ENCODE peak calls at places on chromosome 2, in six cellular contexts. One of them, this sample, is unnamed.

GRCh38 chr2:200225943-200226342 is 80.5 kb upstream of the SPATS2L start:
- DNase-seq in C1 segment of cervical spinal cord: no peak
- DNase-seq in SK-N-MC: no peak
- DNase-seq in gastrocnemius medialis: peak
- DNase-seq in stimulated activated CD8-positive, alpha-beta memory T cell treated with anti-CD3 and anti-CD28 coated beads, Interleukin-15, amount 100 ng/mL, for 24 hours: no peak
- DNase-seq in NCI-H1694 treated with DMSO at 0.1 percent for 48 hours: no peak
- DNase-seq in this sample: no peak

GRCh38 chr2:66070717-66071602 is 364.0 kb upstream of the MEIS1 start:
- DNase-seq in NCI-H1694 treated with DMSO at 0.1 percent for 48 hours: no peak
- DNase-seq in stimulated activated CD8-positive, alpha-beta memory T cell treated with anti-CD3 and anti-CD28 coated beads, Interleukin-15, amount 100 ng/mL, for 24 hours: no peak
- DNase-seq in C1 segment of cervical spinal cord: no peak
- DNase-seq in SK-N-MC: no peak
- DNase-seq in gastrocnemius medialis: no peak
- DNase-seq in this sample: no peak

GRCh38 chr2:186903183-186903582 is 54.2 kb upstream of the ZSWIM2 start:
- DNase-seq in NCI-H1694 treated with DMSO at 0.1 percent for 48 hours: peak
- DNase-seq in stimulated activated CD8-positive, alpha-beta memory T cell treated with anti-CD3 and anti-CD28 coated beads, Interleukin-15, amount 100 ng/mL, for 24 hours: no peak
- DNase-seq in gastrocnemius medialis: no peak
- DNase-seq in C1 segment of cervical spinal cord: no peak
- DNase-seq in SK-N-MC: no peak
- DNase-seq in this sample: peak

GRCh38 chr2:71756280-71756906 is 303.0 kb downstream of the DYSF start:
- DNase-seq in C1 segment of cervical spinal cord: no peak
- DNase-seq in gastrocnemius medialis: no peak
- DNase-seq in SK-N-MC: no peak
- DNase-seq in stimulated activated CD8-positive, alpha-beta memory T cell treated with anti-CD3 and anti-CD28 coated beads, Interleukin-15, amount 100 ng/mL, for 24 hours: no peak
- DNase-seq in NCI-H1694 treated with DMSO at 0.1 percent for 48 hours: no peak
- DNase-seq in this sample: no peak

GRCh38 chr2:96895709-96896651 is 26.1 kb upstream of the SEMA4C start:
- DNase-seq in gastrocnemius medialis: peak
- DNase-seq in NCI-H1694 treated with DMSO at 0.1 percent for 48 hours: peak
- DNase-seq in C1 segment of cervical spinal cord: no peak
- DNase-seq in SK-N-MC: no peak
- DNase-seq in stimulated activated CD8-positive, alpha-beta memory T cell treated with anti-CD3 and anti-CD28 coated beads, Interleukin-15, amount 100 ng/mL, for 24 hours: no peak
- DNase-seq in this sample: peak

GRCh38 chr2:215607790-215608189 is 171.9 kb upstream of the FN1 start:
- DNase-seq in gastrocnemius medialis: no peak
- DNase-seq in C1 segment of cervical spinal cord: no peak
- DNase-seq in NCI-H1694 treated with DMSO at 0.1 percent for 48 hours: no peak
- DNase-seq in stimulated activated CD8-positive, alpha-beta memory T cell treated with anti-CD3 and anti-CD28 coated beads, Interleukin-15, amount 100 ng/mL, for 24 hours: no peak
- DNase-seq in SK-N-MC: no peak
- DNase-seq in this sample: no peak

GRCh38 chr2:84495539-84496146 is 20.7 kb upstream of the DNAH6 start:
- DNase-seq in C1 segment of cervical spinal cord: no peak
- DNase-seq in SK-N-MC: peak
- DNase-seq in NCI-H1694 treated with DMSO at 0.1 percent for 48 hours: peak
- DNase-seq in stimulated activated CD8-positive, alpha-beta memory T cell treated with anti-CD3 and anti-CD28 coated beads, Interleukin-15, amount 100 ng/mL, for 24 hours: no peak
- DNase-seq in gastrocnemius medialis: no peak
- DNase-seq in this sample: peak

GRCh38 chr2:30871980-30872789 is 64.9 kb upstream of the CAPN13 start:
- DNase-seq in gastrocnemius medialis: no peak
- DNase-seq in NCI-H1694 treated with DMSO at 0.1 percent for 48 hours: no peak
- DNase-seq in SK-N-MC: no peak
- DNase-seq in stimulated activated CD8-positive, alpha-beta memory T cell treated with anti-CD3 and anti-CD28 coated beads, Interleukin-15, amount 100 ng/mL, for 24 hours: no peak
- DNase-seq in C1 segment of cervical spinal cord: no peak
- DNase-seq in this sample: peak

GRCh38 chr2:8682719-8683667 is 1.1 kb downstream of the ID2 start:
- DNase-seq in stimulated activated CD8-positive, alpha-beta memory T cell treated with anti-CD3 and anti-CD28 coated beads, Interleukin-15, amount 100 ng/mL, for 24 hours: no peak
- DNase-seq in NCI-H1694 treated with DMSO at 0.1 percent for 48 hours: peak
- DNase-seq in gastrocnemius medialis: no peak
- DNase-seq in SK-N-MC: no peak
- DNase-seq in C1 segment of cervical spinal cord: peak
- DNase-seq in this sample: peak

GRCh38 chr2:170930132-170931109 is 1.4 kb downstream of the GORASP2 start:
- DNase-seq in stimulated activated CD8-positive, alpha-beta memory T cell treated with anti-CD3 and anti-CD28 coated beads, Interleukin-15, amount 100 ng/mL, for 24 hours: no peak
- DNase-seq in C1 segment of cervical spinal cord: peak
- DNase-seq in gastrocnemius medialis: no peak
- DNase-seq in NCI-H1694 treated with DMSO at 0.1 percent for 48 hours: peak
- DNase-seq in SK-N-MC: no peak
- DNase-seq in this sample: peak

GRCh38 chr2:42289222-42289621 is 71.8 kb downstream of the COX7A2L start:
- DNase-seq in C1 segment of cervical spinal cord: no peak
- DNase-seq in stimulated activated CD8-positive, alpha-beta memory T cell treated with anti-CD3 and anti-CD28 coated beads, Interleukin-15, amount 100 ng/mL, for 24 hours: no peak
- DNase-seq in NCI-H1694 treated with DMSO at 0.1 percent for 48 hours: no peak
- DNase-seq in gastrocnemius medialis: no peak
- DNase-seq in SK-N-MC: no peak
- DNase-seq in this sample: no peak

GRCh38 chr2:54092940-54093339 is 22.5 kb upstream of the ACYP2 start:
- DNase-seq in SK-N-MC: no peak
- DNase-seq in stimulated activated CD8-positive, alpha-beta memory T cell treated with anti-CD3 and anti-CD28 coated beads, Interleukin-15, amount 100 ng/mL, for 24 hours: no peak
- DNase-seq in C1 segment of cervical spinal cord: no peak
- DNase-seq in gastrocnemius medialis: no peak
- DNase-seq in NCI-H1694 treated with DMSO at 0.1 percent for 48 hours: no peak
- DNase-seq in this sample: no peak

GRCh38 chr2:924701-925100 is 25.9 kb upstream of the SNTG2 start:
- DNase-seq in SK-N-MC: no peak
- DNase-seq in NCI-H1694 treated with DMSO at 0.1 percent for 48 hours: no peak
- DNase-seq in gastrocnemius medialis: no peak
- DNase-seq in C1 segment of cervical spinal cord: no peak
- DNase-seq in stimulated activated CD8-positive, alpha-beta memory T cell treated with anti-CD3 and anti-CD28 coated beads, Interleukin-15, amount 100 ng/mL, for 24 hours: no peak
- DNase-seq in this sample: no peak

GRCh38 chr2:26562811-26563645 is 78.1 kb downstream of the CIB4 start:
- DNase-seq in SK-N-MC: no peak
- DNase-seq in gastrocnemius medialis: no peak
- DNase-seq in C1 segment of cervical spinal cord: no peak
- DNase-seq in NCI-H1694 treated with DMSO at 0.1 percent for 48 hours: no peak
- DNase-seq in stimulated activated CD8-positive, alpha-beta memory T cell treated with anti-CD3 and anti-CD28 coated beads, Interleukin-15, amount 100 ng/mL, for 24 hours: no peak
- DNase-seq in this sample: peak

GRCh38 chr2:157839162-157839801 is 36.8 kb downstream of the ACVR1 start:
- DNase-seq in C1 segment of cervical spinal cord: no peak
- DNase-seq in NCI-H1694 treated with DMSO at 0.1 percent for 48 hours: peak
- DNase-seq in SK-N-MC: no peak
- DNase-seq in stimulated activated CD8-positive, alpha-beta memory T cell treated with anti-CD3 and anti-CD28 coated beads, Interleukin-15, amount 100 ng/mL, for 24 hours: no peak
- DNase-seq in gastrocnemius medialis: peak
- DNase-seq in this sample: peak

GRCh38 chr2:200913654-200914053 is 24.5 kb downstream of the NIF3L1 start:
- DNase-seq in gastrocnemius medialis: no peak
- DNase-seq in C1 segment of cervical spinal cord: no peak
- DNase-seq in SK-N-MC: no peak
- DNase-seq in NCI-H1694 treated with DMSO at 0.1 percent for 48 hours: no peak
- DNase-seq in stimulated activated CD8-positive, alpha-beta memory T cell treated with anti-CD3 and anti-CD28 coated beads, Interleukin-15, amount 100 ng/mL, for 24 hours: no peak
- DNase-seq in this sample: no peak